ENCODE peak calls at places on chromosomes 16 and 17, in ten cellular contexts. One of them, this sample, is unnamed.
A peak's percentile ranks its signal among the peaks of the same experiment; 100 is the strongest.

GRCh38 chr16:2768403-2769089 is 8.5 kb downstream of the ELOB start:
- DNase-seq in brain microvascular endothelial cell: no peak
- DNase-seq in MM.1S: no peak
- DNase-seq in neural progenitor cell: no peak
- DNase-seq in lower leg skin: no peak
- DNase-seq in cardiac muscle cell: no peak
- DNase-seq in ovary: no peak
- DNase-seq in HFF-Myc: no peak
- DNase-seq in foreskin fibroblast: no peak
- DNase-seq in GM12865: no peak
- DNase-seq in this sample: no peak

GRCh38 chr17:48719642-48720262 is 2.6 kb downstream of the PRAC1 start:
- DNase-seq in GM12865: no peak
- DNase-seq in HFF-Myc: no peak
- DNase-seq in neural progenitor cell: peak; percentile 74
- DNase-seq in brain microvascular endothelial cell: no peak
- DNase-seq in foreskin fibroblast: peak; percentile 61
- DNase-seq in cardiac muscle cell: peak; percentile 21
- DNase-seq in lower leg skin: no peak
- DNase-seq in MM.1S: no peak
- DNase-seq in ovary: no peak
- DNase-seq in this sample: no peak

GRCh38 chr16:2527071-2527783 is 4.0 kb downstream of the CEMP1 start:
- DNase-seq in cardiac muscle cell: no peak
- DNase-seq in neural progenitor cell: no peak
- DNase-seq in foreskin fibroblast: no peak
- DNase-seq in ovary: no peak
- DNase-seq in brain microvascular endothelial cell: no peak
- DNase-seq in GM12865: no peak
- DNase-seq in lower leg skin: no peak
- DNase-seq in HFF-Myc: no peak
- DNase-seq in MM.1S: no peak
- DNase-seq in this sample: no peak

GRCh38 chr16:28187595-28188004 is 24.2 kb downstream of the XPO6 start:
- DNase-seq in HFF-Myc: no peak
- DNase-seq in foreskin fibroblast: no peak
- DNase-seq in brain microvascular endothelial cell: no peak
- DNase-seq in cardiac muscle cell: no peak
- DNase-seq in GM12865: peak; percentile 77
- DNase-seq in MM.1S: peak; percentile 70
- DNase-seq in neural progenitor cell: no peak
- DNase-seq in ovary: no peak
- DNase-seq in lower leg skin: no peak
- DNase-seq in this sample: no peak

GRCh38 chr16:11410382-11411058 is 65.3 kb downstream of the RMI2 start:
- DNase-seq in HFF-Myc: no peak
- DNase-seq in ovary: no peak
- DNase-seq in foreskin fibroblast: peak; percentile 70
- DNase-seq in cardiac muscle cell: no peak
- DNase-seq in MM.1S: no peak
- DNase-seq in GM12865: no peak
- DNase-seq in neural progenitor cell: no peak
- DNase-seq in brain microvascular endothelial cell: no peak
- DNase-seq in lower leg skin: no peak
- DNase-seq in this sample: no peak

GRCh38 chr17:17943281-17943984 is 28.8 kb downstream of the TOM1L2 start:
- DNase-seq in cardiac muscle cell: no peak
- DNase-seq in GM12865: no peak
- DNase-seq in lower leg skin: no peak
- DNase-seq in foreskin fibroblast: no peak
- DNase-seq in brain microvascular endothelial cell: no peak
- DNase-seq in neural progenitor cell: no peak
- DNase-seq in HFF-Myc: no peak
- DNase-seq in ovary: no peak
- DNase-seq in MM.1S: no peak
- DNase-seq in this sample: no peak

GRCh38 chr16:795580-796229 is 4.8 kb downstream of the GNG13 start:
- DNase-seq in neural progenitor cell: no peak
- DNase-seq in HFF-Myc: no peak
- DNase-seq in lower leg skin: no peak
- DNase-seq in MM.1S: no peak
- DNase-seq in ovary: no peak
- DNase-seq in GM12865: no peak
- DNase-seq in cardiac muscle cell: no peak
- DNase-seq in foreskin fibroblast: no peak
- DNase-seq in brain microvascular endothelial cell: no peak
- DNase-seq in this sample: no peak

GRCh38 chr17:63835167-63835720 is 7.2 kb downstream of the SMARCD2 start:
- DNase-seq in lower leg skin: no peak
- DNase-seq in brain microvascular endothelial cell: no peak
- DNase-seq in foreskin fibroblast: no peak
- DNase-seq in GM12865: no peak
- DNase-seq in neural progenitor cell: no peak
- DNase-seq in ovary: no peak
- DNase-seq in MM.1S: no peak
- DNase-seq in cardiac muscle cell: no peak
- DNase-seq in HFF-Myc: no peak
- DNase-seq in this sample: no peak

DNA sequence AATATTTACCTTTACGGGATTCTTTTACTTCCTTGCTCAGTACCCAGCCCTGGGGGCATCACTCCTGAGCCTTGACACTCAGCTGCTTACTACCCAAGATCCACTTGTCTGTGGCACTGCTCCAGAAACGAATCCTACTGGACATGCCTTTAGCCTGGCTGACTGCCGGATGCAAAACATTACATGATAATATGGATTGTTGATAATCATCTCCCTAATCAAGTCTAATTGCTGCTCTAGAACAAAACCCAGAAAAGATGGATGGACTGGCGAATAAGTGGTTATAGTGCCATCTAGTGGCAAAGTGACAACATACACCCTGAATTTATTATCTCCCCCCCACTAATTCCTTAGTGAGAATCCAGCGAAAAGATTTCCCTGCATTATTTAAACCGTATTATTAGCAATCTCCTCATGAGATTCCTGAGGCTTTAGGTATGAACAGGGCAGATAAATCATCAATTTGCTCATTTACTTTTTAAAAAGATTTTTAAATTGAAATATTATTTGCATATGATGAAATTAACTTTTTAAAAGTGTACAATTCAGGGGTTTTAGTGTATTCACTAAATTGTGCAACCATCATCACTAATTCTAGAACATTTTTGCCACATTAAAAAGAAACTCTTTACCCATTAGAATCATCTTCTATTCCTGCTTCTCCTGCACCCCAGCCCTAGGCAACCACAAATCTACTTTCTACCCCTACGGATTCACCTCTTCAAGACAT is 61.6 kb downstream of the RGS9 start:
- DNase-seq in foreskin fibroblast: peak; percentile 71
- DNase-seq in GM12865: peak; percentile 75
- DNase-seq in neural progenitor cell: peak; percentile 69
- DNase-seq in lower leg skin: peak; percentile 21
- DNase-seq in brain microvascular endothelial cell: no peak
- DNase-seq in HFF-Myc: no peak
- DNase-seq in ovary: no peak
- DNase-seq in cardiac muscle cell: peak; percentile 68
- DNase-seq in MM.1S: peak; percentile 62
- DNase-seq in this sample: peak; percentile 81
- TF ChIP-seq CTCF in foreskin fibroblast: peak; percentile 52
- TF ChIP-seq CTCF in GM12865: peak; percentile 49
- TF ChIP-seq CTCF in neural progenitor cell: peak; percentile 84
- TF ChIP-seq CTCF in lower leg skin: no peak
- TF ChIP-seq CTCF in brain microvascular endothelial cell: peak; percentile 53
- TF ChIP-seq CTCF in HFF-Myc: peak; percentile 53
- TF ChIP-seq CTCF in ovary: peak; percentile 77
- TF ChIP-seq CTCF in cardiac muscle cell: peak; percentile 66
- TF ChIP-seq CTCF in MM.1S: peak; percentile 75
- TF ChIP-seq CTCF in this sample: peak; percentile 64

GRCh38 chr17:62565817-62566216 is 61.7 kb upstream of the MRC2 start:
- DNase-seq in cardiac muscle cell: no peak
- DNase-seq in ovary: no peak
- DNase-seq in foreskin fibroblast: peak; percentile 90
- DNase-seq in brain microvascular endothelial cell: peak; percentile 81
- DNase-seq in GM12865: no peak
- DNase-seq in MM.1S: no peak
- DNase-seq in HFF-Myc: no peak
- DNase-seq in neural progenitor cell: no peak
- DNase-seq in lower leg skin: no peak
- DNase-seq in this sample: peak; percentile 56
- H3K4me3 ChIP-seq in cardiac muscle cell: no peak overlapping the region
- H3K4me3 ChIP-seq in ovary: no peak overlapping the region
- H3K4me3 ChIP-seq in foreskin fibroblast: no peak overlapping the region
- H3K4me3 ChIP-seq in brain microvascular endothelial cell: no peak overlapping the region
- H3K4me3 ChIP-seq in GM12865: no peak overlapping the region
- H3K4me3 ChIP-seq in MM.1S: no peak overlapping the region
- H3K4me3 ChIP-seq in HFF-Myc: no peak overlapping the region
- H3K4me3 ChIP-seq in neural progenitor cell: no peak overlapping the region
- H3K4me3 ChIP-seq in lower leg skin: no peak overlapping the region
- H3K4me3 ChIP-seq in this sample: no peak overlapping the region

GRCh38 chr16:72241930-72242329 is 70.0 kb upstream of the PMFBP1 start:
- DNase-seq in cardiac muscle cell: peak; percentile 45
- DNase-seq in lower leg skin: no peak
- DNase-seq in foreskin fibroblast: peak; percentile 78
- DNase-seq in HFF-Myc: peak; percentile 46
- DNase-seq in ovary: peak; percentile 16
- DNase-seq in neural progenitor cell: peak; percentile 48
- DNase-seq in brain microvascular endothelial cell: peak; percentile 53
- DNase-seq in GM12865: peak; percentile 49
- DNase-seq in MM.1S: peak; percentile 31
- DNase-seq in this sample: peak; percentile 77

GRCh38 chr16:72247821-72248253 is 75.9 kb upstream of the PMFBP1 start:
- DNase-seq in ovary: peak; percentile 24
- DNase-seq in brain microvascular endothelial cell: peak; percentile 28
- DNase-seq in GM12865: no peak
- DNase-seq in HFF-Myc: no peak
- DNase-seq in neural progenitor cell: no peak
- DNase-seq in MM.1S: no peak
- DNase-seq in foreskin fibroblast: peak; percentile 62
- DNase-seq in lower leg skin: peak; percentile 63
- DNase-seq in cardiac muscle cell: no peak
- DNase-seq in this sample: peak; percentile 48

GRCh38 chr16:72242757-72243156 is 70.8 kb upstream of the PMFBP1 start:
- DNase-seq in HFF-Myc: no peak
- DNase-seq in ovary: no peak
- DNase-seq in cardiac muscle cell: no peak
- DNase-seq in GM12865: no peak
- DNase-seq in brain microvascular endothelial cell: no peak
- DNase-seq in foreskin fibroblast: no peak
- DNase-seq in lower leg skin: no peak
- DNase-seq in MM.1S: no peak
- DNase-seq in neural progenitor cell: no peak
- DNase-seq in this sample: no peak

GRCh38 chr16:72246423-72246822 is 74.5 kb upstream of the PMFBP1 start:
- DNase-seq in GM12865: peak; percentile 74
- DNase-seq in HFF-Myc: no peak
- DNase-seq in brain microvascular endothelial cell: no peak
- DNase-seq in ovary: no peak
- DNase-seq in neural progenitor cell: no peak
- DNase-seq in foreskin fibroblast: no peak
- DNase-seq in lower leg skin: no peak
- DNase-seq in cardiac muscle cell: no peak
- DNase-seq in MM.1S: peak; percentile 76
- DNase-seq in this sample: no peak

DNA sequence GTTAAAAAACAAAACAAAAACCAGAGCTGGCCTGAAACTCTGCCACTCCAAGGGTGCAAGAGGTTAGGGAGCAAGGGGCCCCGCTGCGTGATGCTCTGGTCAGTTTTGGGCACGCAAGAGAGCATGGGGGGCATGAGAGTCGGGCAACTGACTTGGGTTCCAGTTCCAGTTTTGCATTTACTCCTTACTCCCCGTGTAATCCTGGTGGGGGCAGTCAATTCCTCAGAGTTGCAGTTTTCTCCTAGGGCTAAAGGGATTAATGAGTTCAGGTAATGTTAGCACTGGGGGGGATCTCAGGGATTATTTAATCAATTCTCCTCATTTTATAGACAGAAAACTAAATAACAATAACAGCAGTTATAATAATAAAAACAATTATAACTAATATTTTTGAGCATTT is 72.9 kb upstream of the PMFBP1 start:
- DNase-seq in GM12865: no peak
- DNase-seq in ovary: no peak
- DNase-seq in neural progenitor cell: no peak
- DNase-seq in MM.1S: no peak
- DNase-seq in brain microvascular endothelial cell: no peak
- DNase-seq in foreskin fibroblast: no peak
- DNase-seq in cardiac muscle cell: no peak
- DNase-seq in lower leg skin: no peak
- DNase-seq in HFF-Myc: no peak
- DNase-seq in this sample: peak; percentile 7
- TF ChIP-seq CTCF in GM12865: no peak
- TF ChIP-seq CTCF in ovary: no peak
- TF ChIP-seq CTCF in neural progenitor cell: peak; percentile 37
- TF ChIP-seq CTCF in MM.1S: no peak
- TF ChIP-seq CTCF in brain microvascular endothelial cell: peak; percentile 50
- TF ChIP-seq CTCF in foreskin fibroblast: no peak
- TF ChIP-seq CTCF in cardiac muscle cell: peak; percentile 26
- TF ChIP-seq CTCF in lower leg skin: no peak
- TF ChIP-seq CTCF in HFF-Myc: peak; percentile 5
- TF ChIP-seq CTCF in this sample: peak; percentile 20

GRCh38 chr16:57283956-57284205 is 591 bp downstream of the PLLP start:
- DNase-seq in MM.1S: no peak
- DNase-seq in lower leg skin: no peak
- DNase-seq in brain microvascular endothelial cell: no peak
- DNase-seq in ovary: no peak
- DNase-seq in GM12865: no peak
- DNase-seq in cardiac muscle cell: no peak
- DNase-seq in HFF-Myc: no peak
- DNase-seq in neural progenitor cell: no peak
- DNase-seq in foreskin fibroblast: no peak
- DNase-seq in this sample: no peak

GRCh38 chr16:57284206-57284951 is at the start of gene PLLP:
- DNase-seq in MM.1S: no peak
- DNase-seq in ovary: no peak
- DNase-seq in brain microvascular endothelial cell: no peak
- DNase-seq in cardiac muscle cell: peak; percentile 57
- DNase-seq in GM12865: peak; percentile 37
- DNase-seq in lower leg skin: no peak
- DNase-seq in neural progenitor cell: peak; percentile 69
- DNase-seq in foreskin fibroblast: peak; percentile 47
- DNase-seq in HFF-Myc: no peak
- DNase-seq in this sample: no peak

GRCh38 chr16:57284952-57285263 is 436 bp upstream of the PLLP start:
- DNase-seq in ovary: no peak
- DNase-seq in HFF-Myc: no peak
- DNase-seq in foreskin fibroblast: no peak
- DNase-seq in MM.1S: no peak
- DNase-seq in neural progenitor cell: no peak
- DNase-seq in cardiac muscle cell: no peak
- DNase-seq in lower leg skin: no peak
- DNase-seq in GM12865: no peak
- DNase-seq in brain microvascular endothelial cell: no peak
- DNase-seq in this sample: no peak

GRCh38 chr16:57283214-57283955 is 1.1 kb downstream of the PLLP start:
- DNase-seq in MM.1S: no peak
- DNase-seq in cardiac muscle cell: no peak
- DNase-seq in foreskin fibroblast: no peak
- DNase-seq in neural progenitor cell: no peak
- DNase-seq in lower leg skin: no peak
- DNase-seq in ovary: no peak
- DNase-seq in GM12865: no peak
- DNase-seq in HFF-Myc: no peak
- DNase-seq in brain microvascular endothelial cell: no peak
- DNase-seq in this sample: no peak

DNA sequence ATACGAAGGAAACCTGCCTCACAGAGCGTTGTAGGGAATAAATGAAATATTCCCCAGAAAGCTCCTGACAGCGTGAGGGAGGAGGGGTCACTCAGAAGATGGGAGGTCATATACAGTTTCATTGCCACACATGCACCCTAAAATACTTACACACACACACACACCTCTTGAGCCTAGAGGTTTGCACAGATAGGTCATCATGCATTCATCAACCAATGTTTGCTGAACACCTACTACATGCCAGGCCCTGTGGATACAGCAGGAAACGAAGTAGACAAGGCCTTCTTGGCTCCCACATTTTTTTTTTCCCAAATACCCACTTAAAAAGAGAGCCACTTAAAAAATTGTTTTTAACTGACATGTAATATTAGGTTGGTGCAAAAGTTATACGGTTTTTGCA is 907 bp upstream of the PLLP start:
- DNase-seq in GM12865: no peak
- DNase-seq in MM.1S: no peak
- DNase-seq in ovary: no peak
- DNase-seq in lower leg skin: no peak
- DNase-seq in foreskin fibroblast: no peak
- DNase-seq in HFF-Myc: no peak
- DNase-seq in brain microvascular endothelial cell: no peak
- DNase-seq in cardiac muscle cell: no peak
- DNase-seq in neural progenitor cell: no peak
- DNase-seq in this sample: no peak
- H3K4me3 ChIP-seq in GM12865: no peak overlapping the region
- H3K4me3 ChIP-seq in MM.1S: no peak overlapping the region
- H3K4me3 ChIP-seq in ovary: no peak overlapping the region
- H3K4me3 ChIP-seq in lower leg skin: no peak overlapping the region
- H3K4me3 ChIP-seq in foreskin fibroblast: no peak overlapping the region
- H3K4me3 ChIP-seq in HFF-Myc: no peak overlapping the region
- H3K4me3 ChIP-seq in brain microvascular endothelial cell: no peak overlapping the region
- H3K4me3 ChIP-seq in cardiac muscle cell: no peak overlapping the region
- H3K4me3 ChIP-seq in neural progenitor cell: peak overlapping the region; percentile 72
- H3K4me3 ChIP-seq in this sample: no peak overlapping the region

This sample was measured in fibroblast of pulmonary artery.